ENCODE peak calls at places on chromosomes 4 and X, in ten cellular contexts. E is left lung, W is ascending aorta, X is kidney, G is colonic mucosa, S is SK-N-SH, R is tibial nerve, P is SK-N-MC, K is aorta, L is stomach. D is an unnamed sample.

GRCh38 chrX:8879750-8880149 is 78.6 kb upstream of the FAM9A start:
- DNase-seq in E (no peak), W (no peak), X (no peak), G (peak), S (peak), R (peak), P (no peak), K (no peak), L (peak), D (no peak)

GRCh38 chr4:27008693-27009092 is 148.1 kb downstream of the STIM2 start:
- DNase-seq in E (no peak), W (no peak), X (no peak), G (no peak), S (no peak), R (no peak), P (no peak), K (no peak), L (no peak), D (no peak)

GRCh38 chr4:16119981-16120380 is 36.2 kb upstream of the PROM1 start:
- DNase-seq in E (no peak), W (no peak), X (no peak), G (peak), S (no peak), R (no peak), P (no peak), K (no peak), L (no peak), D (no peak)

GRCh38 chr4:15544196-15544730 is 74.6 kb downstream of the CC2D2A start:
- DNase-seq in E (no peak), W (no peak), X (no peak), G (no peak), S (no peak), R (no peak), P (no peak), K (no peak), L (no peak), D (no peak)

GRCh38 chr4:48071171-48071570 is 54.6 kb downstream of the NIPAL1 start:
- DNase-seq in E (no peak), W (no peak), X (no peak), G (no peak), S (no peak), R (no peak), P (no peak), K (no peak), L (no peak), D (no peak)

GRCh38 chrX:1534321-1535168 is 2.4 kb downstream of the P2RY8 start:
- DNase-seq in E (no peak), W (no peak), X (no peak), G (no peak), S (no peak), R (no peak), P (no peak), K (no peak), L (no peak), D (no peak)

GRCh38 chr4:74327751-74328150 is 19.5 kb downstream of the EPGN start:
- DNase-seq in E (no peak), W (no peak), X (no peak), G (no peak), S (no peak), R (no peak), P (peak), K (no peak), L (no peak), D (no peak)

GRCh38 chr4:8522160-8523120 is 57.8 kb upstream of the GPR78 start:
- DNase-seq in E (no peak), W (no peak), X (no peak), G (no peak), S (no peak), R (no peak), P (no peak), K (no peak), L (no peak), D (no peak)

GRCh38 chr4:90127223-90127705 is at the start of gene CCSER1:
- DNase-seq in E (peak), W (no peak), X (peak), G (peak), S (peak), R (peak), P (no peak), K (peak), L (peak), D (peak)

GRCh38 chr4:169397762-169398161 is 127.0 kb upstream of the SH3RF1 start:
- DNase-seq in E (no peak), W (no peak), X (no peak), G (no peak), S (no peak), R (no peak), P (peak), K (no peak), L (no peak), D (no peak)

GRCh38 chrX:54423161-54423888 is 16.9 kb upstream of the TSR2 start:
- DNase-seq in E (no peak), W (no peak), X (no peak), G (no peak), S (no peak), R (no peak), P (no peak), K (no peak), L (no peak), D (no peak)

GRCh38 chr4:100736651-100737450 is 219.0 kb upstream of the EMCN start:
- DNase-seq in E (no peak), W (no peak), X (no peak), G (no peak), S (no peak), R (peak), P (no peak), K (no peak), L (no peak), D (no peak)

GRCh38 chrX:48467331-48467761 is 2.7 kb downstream of the SLC38A5 start:
- DNase-seq in E (no peak), W (no peak), X (peak), G (no peak), S (no peak), R (no peak), P (no peak), K (no peak), L (no peak), D (no peak)

GRCh38 chr4:157363366-157363765 is 142.8 kb downstream of the GRIA2 start:
- DNase-seq in E (no peak), W (no peak), X (no peak), G (no peak), S (no peak), R (no peak), P (no peak), K (no peak), L (no peak), D (no peak)
- H3K27ac ChIP-seq in E (no peak), W (no peak), X (no peak), G (no peak), S (no peak), R (no peak), P (no peak), K (no peak), L (no peak), D (no peak)

GRCh38 chr4:51890760-51891159 is 47.8 kb downstream of the DCUN1D4 start:
- DNase-seq in E (no peak), W (no peak), X (no peak), G (no peak), S (no peak), R (no peak), P (no peak), K (no peak), L (no peak), D (no peak)

GRCh38 chr4:51895816-51896408 is 53.0 kb downstream of the DCUN1D4 start:
- DNase-seq in E (peak), W (no peak), X (no peak), G (peak), S (peak), R (peak), P (peak), K (no peak), L (peak), D (peak)

GRCh38 chr4:51894246-51894645 is 51.3 kb downstream of the DCUN1D4 start:
- DNase-seq in E (no peak), W (no peak), X (no peak), G (no peak), S (no peak), R (no peak), P (no peak), K (no peak), L (no peak), D (no peak)

DNA sequence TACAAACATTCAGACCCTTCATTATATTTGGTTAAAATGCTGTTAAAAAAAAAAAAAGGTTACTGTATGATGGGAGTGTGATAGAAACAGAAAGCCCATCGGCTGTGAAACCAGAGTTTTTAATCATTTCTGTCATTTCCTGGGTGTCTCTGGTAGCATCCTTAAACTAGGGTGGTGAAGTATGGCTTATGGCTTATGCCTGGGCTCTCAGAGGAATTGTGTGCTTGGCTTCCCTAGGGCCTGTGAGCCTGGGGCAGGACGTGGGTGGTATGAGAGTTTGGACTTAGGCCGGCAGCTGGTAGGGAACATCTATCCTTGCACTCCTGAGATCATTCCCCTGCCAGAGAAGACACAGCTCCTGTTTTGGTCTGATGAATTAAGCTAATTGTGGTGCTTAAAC is 52.2 kb downstream of the DCUN1D4 start:
- DNase-seq in E (no peak), W (no peak), X (no peak), G (no peak), S (no peak), R (no peak), P (no peak), K (no peak), L (no peak), D (no peak)
- H3K27ac ChIP-seq in E (no peak), W (no peak), X (no peak), G (no peak), S (no peak), R (no peak), P (peak), K (no peak), L (no peak), D (no peak)

DNA sequence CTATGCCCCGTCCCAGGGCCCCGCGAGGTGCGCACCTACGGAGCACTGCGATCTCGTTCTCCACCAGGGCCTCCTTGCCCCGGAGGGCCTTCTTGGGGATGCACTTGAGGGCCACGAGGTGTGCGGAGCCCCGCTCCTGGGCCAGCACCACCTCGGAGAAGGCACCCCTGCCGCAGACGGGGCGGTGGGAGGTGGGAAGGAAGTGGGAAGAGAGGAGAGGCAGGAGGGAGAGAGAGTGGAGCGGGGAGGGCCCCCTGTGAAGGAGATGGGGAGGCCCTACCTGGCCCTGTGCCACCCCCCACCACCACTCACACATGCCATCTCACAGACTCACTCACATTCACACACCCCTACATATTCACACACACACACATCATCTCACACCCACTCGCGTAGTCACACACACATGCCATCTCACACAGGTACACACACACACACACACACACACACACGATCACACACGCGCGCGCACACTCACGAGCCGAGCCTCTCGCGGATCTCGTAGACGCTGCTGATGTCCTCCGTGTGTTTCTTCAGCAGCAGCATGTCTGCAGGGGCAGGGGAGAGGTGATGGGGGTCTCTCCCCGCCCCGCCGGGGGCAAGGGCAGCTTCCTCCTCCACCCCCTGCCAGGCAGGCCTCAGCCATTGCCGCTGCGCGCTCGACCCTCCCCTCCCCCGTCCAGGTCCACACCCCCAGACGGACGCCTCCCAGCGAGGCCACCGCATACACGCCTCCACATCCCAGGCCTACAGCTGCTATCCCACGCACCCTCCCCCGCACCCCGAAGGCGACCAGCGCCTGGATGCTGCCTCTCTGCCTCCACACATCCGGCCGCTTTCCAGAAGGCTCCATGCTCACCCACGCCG is 849 bp downstream of the PNCK start:
- DNase-seq in E (peak), W (no peak), X (peak), G (no peak), S (peak), R (no peak), P (no peak), K (peak), L (no peak), D (no peak)
- H3K27ac ChIP-seq in E (no peak), W (no peak), X (no peak), G (no peak), S (no peak), R (no peak), P (no peak), K (no peak), L (no peak), D (peak)

DNA sequence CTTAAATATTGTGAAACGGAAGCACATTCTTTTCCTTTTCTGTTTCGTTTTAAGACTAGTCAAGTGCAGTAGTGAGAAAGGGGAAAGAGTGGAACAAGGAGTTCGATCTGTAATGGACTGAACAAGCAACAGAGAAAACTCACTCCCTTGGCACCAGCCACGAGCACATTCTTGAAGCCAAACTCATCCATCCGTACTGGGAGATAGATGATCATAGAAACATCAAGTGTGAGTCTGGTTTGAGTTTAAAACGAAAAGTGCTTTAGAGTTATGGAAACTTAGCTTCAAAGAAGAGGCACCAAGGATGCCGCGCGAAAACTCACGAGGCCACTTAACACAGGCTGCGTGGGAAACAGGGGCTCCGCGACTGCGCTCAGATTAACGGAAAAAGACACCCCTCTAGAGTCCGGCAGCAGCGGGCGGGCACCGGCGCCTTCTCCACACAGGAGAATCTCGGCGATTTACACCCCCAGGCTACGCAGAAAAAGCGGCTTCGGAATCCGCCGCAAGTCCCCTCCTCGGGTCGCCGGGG is 676 bp downstream of the FAM53A start:
- DNase-seq in E (no peak), W (no peak), X (peak), G (peak), S (no peak), R (peak), P (no peak), K (peak), L (no peak), D (no peak)
- H3K27ac ChIP-seq in E (peak), W (peak), X (no peak), G (peak), S (peak), R (peak), P (peak), K (peak), L (peak), D (no peak)